ENCODE peak calls at places on chromosome 22, in seven cellular contexts. One of them, this sample, is unnamed.

GRCh38 chr22:21448627-21449416 is 18.4 kb upstream of the TMEM191C start:
- DNase-seq in posterior cingulate gyrus: no peak
- DNase-seq in ACHN: no peak
- DNase-seq in hypothalamus: no peak
- DNase-seq in T1000: no peak
- DNase-seq in activated naive CD4-positive, alpha-beta T cell: no peak
- DNase-seq in GM12892: no peak
- DNase-seq in this sample: no peak

GRCh38 chr22:40607506-40607905 is 29.0 kb downstream of the MRTFA start:
- DNase-seq in ACHN: no peak
- DNase-seq in T1000: no peak
- DNase-seq in posterior cingulate gyrus: no peak
- DNase-seq in hypothalamus: no peak
- DNase-seq in GM12892: no peak
- DNase-seq in activated naive CD4-positive, alpha-beta T cell: no peak
- DNase-seq in this sample: no peak

GRCh38 chr22:31995046-31995445 is 48.0 kb upstream of the SLC5A1 start:
- DNase-seq in T1000: no peak
- DNase-seq in GM12892: no peak
- DNase-seq in activated naive CD4-positive, alpha-beta T cell: no peak
- DNase-seq in posterior cingulate gyrus: no peak
- DNase-seq in ACHN: peak; percentile 16
- DNase-seq in hypothalamus: no peak
- DNase-seq in this sample: no peak

GRCh38 chr22:45760682-45761081 is 89.0 kb downstream of the ATXN10 start:
- DNase-seq in hypothalamus: no peak
- DNase-seq in T1000: no peak
- DNase-seq in posterior cingulate gyrus: no peak
- DNase-seq in activated naive CD4-positive, alpha-beta T cell: no peak
- DNase-seq in GM12892: no peak
- DNase-seq in ACHN: no peak
- DNase-seq in this sample: no peak

GRCh38 chr22:32764330-32765116 is 37.0 kb upstream of the TIMP3 start:
- DNase-seq in ACHN: no peak
- DNase-seq in posterior cingulate gyrus: no peak
- DNase-seq in activated naive CD4-positive, alpha-beta T cell: no peak
- DNase-seq in GM12892: no peak
- DNase-seq in hypothalamus: no peak
- DNase-seq in T1000: no peak
- DNase-seq in this sample: no peak

GRCh38 chr22:19693581-19693980 is 20.7 kb upstream of the SEPTIN5 start:
- DNase-seq in posterior cingulate gyrus: no peak
- DNase-seq in GM12892: no peak
- DNase-seq in activated naive CD4-positive, alpha-beta T cell: no peak
- DNase-seq in T1000: no peak
- DNase-seq in ACHN: no peak
- DNase-seq in hypothalamus: no peak
- DNase-seq in this sample: no peak

GRCh38 chr22:47626428-47627390 is 864.3 kb downstream of the TBC1D22A start:
- DNase-seq in ACHN: no peak
- DNase-seq in hypothalamus: no peak
- DNase-seq in posterior cingulate gyrus: no peak
- DNase-seq in activated naive CD4-positive, alpha-beta T cell: no peak
- DNase-seq in GM12892: no peak
- DNase-seq in T1000: no peak
- DNase-seq in this sample: no peak

GRCh38 chr22:50019316-50019715 is 6.8 kb upstream of the IL17REL start:
- DNase-seq in posterior cingulate gyrus: no peak
- DNase-seq in GM12892: no peak
- DNase-seq in hypothalamus: no peak
- DNase-seq in T1000: no peak
- DNase-seq in activated naive CD4-positive, alpha-beta T cell: no peak
- DNase-seq in ACHN: no peak
- DNase-seq in this sample: no peak

GRCh38 chr22:24593810-24594568 is 1.1 kb upstream of the LRRC75B start:
- DNase-seq in GM12892: no peak
- DNase-seq in hypothalamus: no peak
- DNase-seq in activated naive CD4-positive, alpha-beta T cell: no peak
- DNase-seq in ACHN: peak; percentile 13
- DNase-seq in T1000: no peak
- DNase-seq in posterior cingulate gyrus: no peak
- DNase-seq in this sample: no peak

GRCh38 chr22:35425971-35426800 is 26.2 kb downstream of the MCM5 start:
- DNase-seq in hypothalamus: no peak
- DNase-seq in GM12892: no peak
- DNase-seq in ACHN: peak; percentile 54
- DNase-seq in posterior cingulate gyrus: no peak
- DNase-seq in activated naive CD4-positive, alpha-beta T cell: no peak
- DNase-seq in T1000: no peak
- DNase-seq in this sample: no peak

GRCh38 chr22:39748877-39749276 is 144.7 kb downstream of the ENTHD1 start:
- DNase-seq in hypothalamus: no peak
- DNase-seq in GM12892: no peak
- DNase-seq in posterior cingulate gyrus: no peak
- DNase-seq in activated naive CD4-positive, alpha-beta T cell: no peak
- DNase-seq in ACHN: no peak
- DNase-seq in T1000: no peak
- DNase-seq in this sample: no peak

GRCh38 chr22:39994566-39995345 is at the start of gene FAM83F:
- DNase-seq in activated naive CD4-positive, alpha-beta T cell: peak; percentile 26
- DNase-seq in hypothalamus: no peak
- DNase-seq in ACHN: no peak
- DNase-seq in T1000: no peak
- DNase-seq in GM12892: no peak
- DNase-seq in posterior cingulate gyrus: no peak
- DNase-seq in this sample: no peak

GRCh38 chr22:37525073-37525745 is 6.0 kb upstream of the CARD10 start:
- DNase-seq in hypothalamus: no peak
- DNase-seq in GM12892: no peak
- DNase-seq in T1000: peak; percentile 77
- DNase-seq in activated naive CD4-positive, alpha-beta T cell: no peak
- DNase-seq in posterior cingulate gyrus: no peak
- DNase-seq in ACHN: peak; percentile 82
- DNase-seq in this sample: no peak

GRCh38 chr22:19554834-19555404 is 30.7 kb upstream of the CLDN5 start:
- DNase-seq in GM12892: no peak
- DNase-seq in hypothalamus: no peak
- DNase-seq in T1000: no peak
- DNase-seq in posterior cingulate gyrus: no peak
- DNase-seq in ACHN: peak; percentile 32
- DNase-seq in activated naive CD4-positive, alpha-beta T cell: no peak
- DNase-seq in this sample: no peak

GRCh38 chr22:49777569-49778250 is 50.0 kb downstream of the BRD1 start:
- DNase-seq in hypothalamus: no peak
- DNase-seq in GM12892: no peak
- DNase-seq in T1000: no peak
- DNase-seq in activated naive CD4-positive, alpha-beta T cell: no peak
- DNase-seq in posterior cingulate gyrus: no peak
- DNase-seq in ACHN: no peak
- DNase-seq in this sample: no peak

GRCh38 chr22:39068033-39068785 is 8.9 kb upstream of the APOBEC3G start:
- DNase-seq in hypothalamus: no peak
- DNase-seq in activated naive CD4-positive, alpha-beta T cell: no peak
- DNase-seq in T1000: no peak
- DNase-seq in posterior cingulate gyrus: no peak
- DNase-seq in GM12892: no peak
- DNase-seq in ACHN: no peak
- DNase-seq in this sample: no peak

GRCh38 chr22:20130739-20131592 is 638 bp upstream of the ZDHHC8 start:
- DNase-seq in ACHN: peak; percentile 66
- DNase-seq in posterior cingulate gyrus: peak; percentile 88
- DNase-seq in activated naive CD4-positive, alpha-beta T cell: peak; percentile 76
- DNase-seq in GM12892: peak; percentile 88
- DNase-seq in T1000: peak; percentile 29
- DNase-seq in hypothalamus: peak; percentile 29
- DNase-seq in this sample: peak; percentile 76

GRCh38 chr22:40024201-40025061 is 29.7 kb downstream of the FAM83F start:
- DNase-seq in activated naive CD4-positive, alpha-beta T cell: peak; percentile 48
- DNase-seq in GM12892: peak; percentile 82
- DNase-seq in hypothalamus: no peak
- DNase-seq in posterior cingulate gyrus: peak; percentile 80
- DNase-seq in T1000: peak; percentile 33
- DNase-seq in ACHN: peak; percentile 62
- DNase-seq in this sample: peak; percentile 52

GRCh38 chr22:39723899-39724351 is 153.4 kb downstream of the CACNA1I start:
- DNase-seq in hypothalamus: no peak
- DNase-seq in activated naive CD4-positive, alpha-beta T cell: no peak
- DNase-seq in T1000: no peak
- DNase-seq in GM12892: no peak
- DNase-seq in ACHN: no peak
- DNase-seq in posterior cingulate gyrus: no peak
- DNase-seq in this sample: peak; percentile 12

GRCh38 chr22:38074181-38075104 is 9.5 kb downstream of the SLC16A8 start:
- DNase-seq in T1000: no peak
- DNase-seq in posterior cingulate gyrus: peak; percentile 62
- DNase-seq in hypothalamus: no peak
- DNase-seq in GM12892: no peak
- DNase-seq in ACHN: no peak
- DNase-seq in activated naive CD4-positive, alpha-beta T cell: no peak
- DNase-seq in this sample: no peak

GRCh38 chr22:27462190-27462589 is 339.4 kb downstream of the MN1 start:
- DNase-seq in T1000: no peak
- DNase-seq in GM12892: no peak
- DNase-seq in activated naive CD4-positive, alpha-beta T cell: no peak
- DNase-seq in hypothalamus: peak; percentile 6
- DNase-seq in ACHN: no peak
- DNase-seq in posterior cingulate gyrus: peak; percentile 44
- DNase-seq in this sample: peak; percentile 20

GRCh38 chr22:25492162-25492561 is 72.3 kb upstream of the GRK3 start:
- DNase-seq in ACHN: no peak
- DNase-seq in posterior cingulate gyrus: no peak
- DNase-seq in T1000: no peak
- DNase-seq in activated naive CD4-positive, alpha-beta T cell: no peak
- DNase-seq in hypothalamus: no peak
- DNase-seq in GM12892: no peak
- DNase-seq in this sample: no peak

GRCh38 chr22:31045900-31046587 is 35.1 kb upstream of the SMTN start:
- DNase-seq in ACHN: no peak
- DNase-seq in GM12892: no peak
- DNase-seq in posterior cingulate gyrus: no peak
- DNase-seq in hypothalamus: no peak
- DNase-seq in activated naive CD4-positive, alpha-beta T cell: no peak
- DNase-seq in T1000: no peak
- DNase-seq in this sample: no peak

GRCh38 chr22:19766506-19767426 is 6.2 kb downstream of the TBX1 start:
- DNase-seq in GM12892: no peak
- DNase-seq in ACHN: peak; percentile 34
- DNase-seq in activated naive CD4-positive, alpha-beta T cell: peak; percentile 19
- DNase-seq in hypothalamus: no peak
- DNase-seq in posterior cingulate gyrus: no peak
- DNase-seq in T1000: no peak
- DNase-seq in this sample: no peak

This sample was measured in occipital lobe.